ENCODE peak calls at places on chromosome 9, in five cellular contexts. Q is epithelial cell of prostate; S is activated naive CD4-positive, alpha-beta T cell; M is NCI-H1694 treated with DMSO at 0.1 percent for 48 hours; H is NCI-H2081. W is an unnamed sample.

GRCh38 chr9:121736147-121736721 is 84.8 kb downstream of the DAB2IP start:
- DNase-seq in M (no peak), Q (no peak), H (no peak), S (no peak), W (no peak)

GRCh38 chr9:95009459-95009858 is 283.0 kb downstream of the AOPEP start:
- DNase-seq in H (no peak), S (no peak), Q (no peak), M (no peak), W (peak)

GRCh38 chr9:98488578-98489312 is 220.0 kb downstream of the GABBR2 start:
- DNase-seq in H (no peak), M (no peak), Q (peak), S (no peak), W (no peak)

GRCh38 chr9:114223564-114224246 is 68.4 kb downstream of the COL27A1 start:
- DNase-seq in H (no peak), Q (peak), M (no peak), S (no peak), W (no peak)

GRCh38 chr9:125150349-125151245 is 7.3 kb upstream of the SCAI start:
- DNase-seq in M (no peak), H (no peak), Q (no peak), S (no peak), W (no peak)

GRCh38 chr9:18245911-18246310 is 228.0 kb upstream of the ADAMTSL1 start:
- DNase-seq in Q (no peak), M (peak), S (no peak), H (no peak), W (no peak)

GRCh38 chr9:3768698-3769458 is 243.1 kb upstream of the RFX3 start:
- DNase-seq in M (no peak), S (no peak), Q (no peak), H (no peak), W (no peak)

GRCh38 chr9:119117409-119117808 is 251.8 kb downstream of the BRINP1 start:
- DNase-seq in M (no peak), S (no peak), Q (no peak), H (no peak), W (no peak)

GRCh38 chr9:138102246-138103051 is 224.9 kb downstream of the CACNA1B start:
- DNase-seq in Q (no peak), H (no peak), S (no peak), M (no peak), W (no peak)

GRCh38 chr9:135183069-135183468 is 95.6 kb downstream of the OLFM1 start:
- DNase-seq in Q (no peak), M (no peak), H (no peak), S (no peak), W (no peak)